ENCODE peak calls at places on chromosomes 5 and 9, in five cellular contexts. Q is ovary, M is MM.1S, R is cardiac muscle cell, L is colonic mucosa. B is an unnamed sample. For H3K9me3, the result is how much of the 10 kb centered on the place peaks cover.

GRCh38 chr9:129497064-129497836 is 123.7 kb downstream of the C9orf50 start:
- DNase-seq in R (no peak), Q (peak), L (peak), M (no peak), B (no peak)

GRCh38 chr5:4520557-4520956 is 619.6 kb upstream of the ADAMTS16 start:
- DNase-seq in R (no peak), M (no peak), L (no peak), Q (no peak), B (no peak)

GRCh38 chr9:116499434-116499833 is 187.7 kb upstream of the TRIM32 start:
- DNase-seq in Q (no peak), L (no peak), R (no peak), M (no peak), B (no peak)

GRCh38 chr5:74309050-74309449 is 331.5 kb downstream of the ENC1 start:
- DNase-seq in Q (no peak), L (no peak), R (no peak), M (no peak), B (no peak)

GRCh38 chr9:128882677-128883590 is 1.0 kb downstream of the LRRC8A start:
- DNase-seq in R (peak), Q (peak), L (no peak), M (no peak), B (peak)

GRCh38 chr5:854217-854616 is 3.4 kb upstream of the ZDHHC11 start:
- DNase-seq in Q (no peak), R (no peak), L (no peak), M (no peak), B (no peak)

GRCh38 chr9:89179535-89179919 is 909 bp upstream of the SHC3 start:
- DNase-seq in Q (no peak), L (no peak), R (peak), M (no peak), B (no peak)

GRCh38 chr9:95003694-95004451 is 277.4 kb downstream of the AOPEP start:
- DNase-seq in R (peak), Q (peak), L (peak), M (peak), B (peak)

GRCh38 chr9:117963493-117963892 is 259.3 kb downstream of the TLR4 start:
- DNase-seq in L (no peak), R (no peak), Q (no peak), M (no peak), B (no peak)

GRCh38 chr9:114192539-114192938 is 37.2 kb downstream of the COL27A1 start:
- DNase-seq in M (no peak), R (no peak), L (no peak), Q (no peak), B (no peak)

GRCh38 chr9:126667190-126668055 is 53.7 kb downstream of the LMX1B start:
- DNase-seq in Q (no peak), L (peak), R (no peak), M (no peak), B (no peak)

GRCh38 chr5:65620021-65620420 is 4.1 kb downstream of the TRIM23 start:
- DNase-seq in L (no peak), Q (no peak), M (no peak), R (no peak), B (no peak)

GRCh38 chr5:158731014-158731413 is 368.7 kb downstream of the EBF1 start:
- DNase-seq in L (no peak), M (no peak), R (no peak), Q (no peak), B (no peak)

GRCh38 chr5:117955831-117956230 is 1032.5 kb downstream of the DTWD2 start:
- DNase-seq in R (no peak), Q (no peak), M (no peak), L (no peak), B (no peak)

GRCh38 chr9:88852794-88853193 is 138.5 kb upstream of the S1PR3 start:
- DNase-seq in M (no peak), Q (no peak), R (no peak), L (no peak), B (no peak)

GRCh38 chr9:87898151-87898550 is 15.5 kb downstream of the SPATA31E1 start:
- DNase-seq in R (no peak), L (no peak), Q (no peak), M (no peak), B (no peak)

GRCh38 chr9:127801955-127802575 is 617 bp upstream of the FPGS start:
- DNase-seq in R (peak), M (no peak), L (no peak), Q (peak), B (no peak)

GRCh38 chr5:40428815-40429214 is 250.9 kb upstream of the PTGER4 start:
- DNase-seq in R (no peak), M (no peak), Q (no peak), L (no peak), B (no peak)

GRCh38 chr5:61912559-61912958 is 393.4 kb upstream of the KIF2A start:
- DNase-seq in L (no peak), R (no peak), M (no peak), Q (no peak), B (no peak)

GRCh38 chr5:103840600-103840999 is 278.0 kb upstream of the NUDT12 start:
- DNase-seq in M (no peak), R (no peak), L (no peak), Q (no peak), B (no peak)

GRCh38 chr9:136442330-136442729 is 2.7 kb upstream of the INPP5E start:
- DNase-seq in Q (no peak), M (no peak), L (no peak), R (no peak), B (no peak)

GRCh38 chr5:159765034-159765433 is 151.2 kb upstream of the ADRA1B start:
- DNase-seq in L (no peak), R (no peak), M (no peak), Q (no peak), B (no peak)

GRCh38 chr9:136318111-136318768 is 9.1 kb upstream of the GPSM1 start:
- DNase-seq in M (no peak), R (no peak), Q (no peak), L (no peak), B (peak)

GRCh38 chr5:1720396-1721110 is 79.1 kb downstream of the MRPL36 start:
- DNase-seq in R (no peak), Q (no peak), L (peak), M (no peak), B (no peak)

GRCh38 chr5:27406020-27406419 is 367.6 kb upstream of the CDH9 start:
- DNase-seq in M (no peak), R (no peak), L (no peak), Q (no peak), B (no peak)

GRCh38 chr9:85521331-85522197 is 220.2 kb downstream of the AGTPBP1 start:
- DNase-seq in Q (no peak), M (no peak), R (no peak), L (no peak), B (no peak)

GRCh38 chr5:80745490-80745889 is 90.7 kb upstream of the DHFR start:
- DNase-seq in Q (no peak), M (no peak), R (no peak), L (no peak), B (no peak)

GRCh38 chr5:172816887-172817418 is 17.1 kb upstream of the ERGIC1 start:
- DNase-seq in M (no peak), R (no peak), L (no peak), Q (no peak), B (no peak)

GRCh38 chr9:75087279-75087823 is 604 bp downstream of the NMRK1 start:
- DNase-seq in Q (peak), M (peak), R (peak), L (peak), B (peak)

GRCh38 chr9:35729700-35730485 is 2.1 kb downstream of the TLN1 start:
- DNase-seq in Q (no peak), R (peak), L (peak), M (peak), B (peak)

GRCh38 chr5:55441107-55441771 is 93.5 kb downstream of the PLPP1 start:
- DNase-seq in L (no peak), Q (no peak), M (no peak), R (peak), B (no peak)

GRCh38 chr9:18820566-18821095 is 212.4 kb downstream of the SAXO1 start:
- DNase-seq in Q (no peak), R (no peak), L (no peak), M (no peak), B (no peak)

GRCh38 chr5:165242701-165243100 is 1737.3 kb downstream of the MAT2B start:
- DNase-seq in M (no peak), R (no peak), Q (no peak), L (no peak), B (no peak)

GRCh38 chr9:71608825-71609452 is 159.4 kb downstream of the CEMIP2 start:
- DNase-seq in M (no peak), Q (no peak), R (no peak), L (no peak), B (no peak)

GRCh38 chr5:77391240-77391765 is 100.8 kb downstream of the WDR41 start:
- DNase-seq in L (no peak), R (no peak), M (no peak), Q (no peak), B (no peak)

GRCh38 chr5:160118349-160119141 is 705 bp downstream of the PWWP2A start:
- DNase-seq in L (peak), Q (peak), M (peak), R (peak), B (peak)

GRCh38 chr9:68443560-68443959 is 87.1 kb downstream of the PGM5 start:
- DNase-seq in R (no peak), M (no peak), Q (no peak), L (no peak), B (no peak)

GRCh38 chr5:38267372-38267771 is 9.0 kb downstream of the EGFLAM start:
- DNase-seq in L (no peak), Q (no peak), M (no peak), R (no peak), B (no peak)

GRCh38 chr5:130963798-130964197 is 201.3 kb downstream of the HINT1 start:
- DNase-seq in L (no peak), M (no peak), R (no peak), Q (no peak), B (no peak)

DNA sequence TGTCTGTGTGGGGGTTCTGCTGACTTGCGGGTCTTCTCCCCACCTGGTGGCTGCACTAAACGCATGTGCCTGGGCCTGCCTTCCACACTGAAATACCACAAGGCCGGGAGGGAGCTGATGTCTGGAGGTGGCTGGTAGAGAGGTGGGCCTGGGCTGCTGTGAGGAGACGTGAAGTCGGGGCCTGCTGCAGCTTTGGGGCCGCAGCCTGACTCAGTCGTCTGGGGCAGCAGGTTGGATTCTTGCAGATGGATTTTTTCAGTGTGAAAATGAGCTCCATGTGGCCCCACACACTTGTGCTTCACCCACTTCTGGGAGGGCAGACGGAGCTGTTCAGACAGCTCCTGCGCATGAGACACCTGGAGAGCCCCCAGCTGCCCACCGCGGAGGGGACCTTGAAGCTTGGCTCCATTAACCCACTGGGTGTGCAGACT is 29.3 kb downstream of the COL5A1 start:
- DNase-seq in Q (no peak), R (no peak), L (no peak), M (no peak), B (peak)
- H3K9me3 ChIP-seq in Q (under half), R (under half), L (under half), M (under half), B (under half)

GRCh38 chr5:178965465-178966055 is 24.6 kb downstream of the ZNF454 start:
- DNase-seq in L (no peak), M (no peak), R (no peak), Q (no peak), B (no peak)
- H3K9me3 ChIP-seq in L (under half), M (under half), R (under half), Q (under half), B (half or more)

DNA sequence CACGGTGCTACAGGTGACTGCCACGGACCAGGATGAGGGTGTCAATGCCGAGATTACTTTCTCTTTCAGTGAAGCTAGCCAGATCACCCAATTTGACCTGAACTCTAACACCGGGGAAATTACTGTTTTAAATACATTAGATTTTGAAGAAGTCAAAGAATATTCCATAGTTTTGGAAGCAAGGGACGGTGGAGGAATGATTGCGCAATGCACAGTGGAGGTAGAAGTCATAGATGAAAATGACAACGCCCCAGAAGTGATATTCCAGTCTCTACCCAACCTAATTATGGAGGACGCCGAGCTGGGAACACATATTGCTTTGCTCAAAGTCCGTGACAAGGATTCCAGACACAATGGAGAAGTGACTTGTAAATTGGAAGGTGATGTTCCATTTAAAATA is 1.2 kb downstream of the PCDHGB4 start:
- DNase-seq in M (no peak), Q (no peak), L (no peak), R (no peak), B (no peak)
- H3K9me3 ChIP-seq in M (under half), Q (under half), L (under half), R (under half), B (under half)

DNA sequence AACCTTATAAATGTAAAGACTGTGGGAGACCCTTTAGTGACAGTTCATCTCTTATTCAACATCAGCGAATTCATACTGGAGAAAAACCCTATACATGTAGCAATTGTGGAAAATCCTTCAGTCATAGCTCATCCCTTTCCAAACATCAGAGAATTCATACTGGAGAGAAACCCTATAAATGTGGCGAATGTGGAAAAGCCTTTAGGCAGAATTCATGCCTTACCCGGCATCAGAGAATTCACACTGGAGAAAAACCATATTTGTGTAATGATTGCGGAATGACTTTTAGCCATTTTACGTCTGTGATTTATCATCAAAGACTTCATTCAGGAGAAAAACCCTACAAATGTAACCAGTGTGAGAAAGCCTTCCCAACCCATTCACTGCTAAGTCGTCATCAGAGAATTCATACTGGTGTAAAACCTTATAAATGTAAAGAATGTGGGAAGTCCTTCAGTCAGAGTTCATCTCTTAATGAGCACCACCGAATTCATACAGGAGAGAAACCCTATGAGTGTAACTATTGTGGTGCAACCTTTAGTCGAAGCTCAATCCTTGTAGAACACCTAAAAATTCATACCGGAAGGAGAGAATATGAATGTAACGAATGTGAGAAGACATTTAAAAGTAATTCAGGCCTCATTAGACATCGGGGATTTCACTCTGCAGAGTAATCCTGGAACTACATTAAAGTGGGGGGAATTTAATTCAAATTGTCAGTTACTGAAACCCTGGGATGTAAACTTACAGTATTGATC is 17.7 kb downstream of the ZNF483 start:
- DNase-seq in Q (no peak), L (no peak), R (no peak), M (no peak), B (no peak)
- H3K9me3 ChIP-seq in Q (under half), L (under half), R (under half), M (under half), B (under half)

GRCh38 chr5:3350781-3351180 is 244.9 kb upstream of the IRX1 start:
- DNase-seq in L (peak), R (no peak), M (no peak), Q (no peak), B (no peak)
- H3K9me3 ChIP-seq in L (under half), R (under half), M (under half), Q (under half), B (under half)

GRCh38 chr5:179369530-179369884 is 24.2 kb upstream of the ADAMTS2 start:
- DNase-seq in L (no peak), M (no peak), Q (no peak), R (no peak), B (no peak)

GRCh38 chr5:179370490-179371122 is 25.3 kb upstream of the ADAMTS2 start:
- DNase-seq in L (no peak), R (no peak), Q (no peak), M (no peak), B (no peak)

GRCh38 chr5:179371681-179372675 is 26.7 kb upstream of the ADAMTS2 start:
- DNase-seq in L (no peak), M (no peak), R (no peak), Q (peak), B (no peak)

GRCh38 chr5:179368806-179369529 is 23.7 kb upstream of the ADAMTS2 start:
- DNase-seq in R (no peak), M (no peak), Q (no peak), L (no peak), B (no peak)

GRCh38 chr5:179371123-179371515 is 25.9 kb upstream of the ADAMTS2 start:
- DNase-seq in Q (no peak), M (no peak), L (no peak), R (no peak), B (no peak)
- H3K9me3 ChIP-seq in Q (under half), M (under half), L (under half), R (under half), B (under half)

DNA sequence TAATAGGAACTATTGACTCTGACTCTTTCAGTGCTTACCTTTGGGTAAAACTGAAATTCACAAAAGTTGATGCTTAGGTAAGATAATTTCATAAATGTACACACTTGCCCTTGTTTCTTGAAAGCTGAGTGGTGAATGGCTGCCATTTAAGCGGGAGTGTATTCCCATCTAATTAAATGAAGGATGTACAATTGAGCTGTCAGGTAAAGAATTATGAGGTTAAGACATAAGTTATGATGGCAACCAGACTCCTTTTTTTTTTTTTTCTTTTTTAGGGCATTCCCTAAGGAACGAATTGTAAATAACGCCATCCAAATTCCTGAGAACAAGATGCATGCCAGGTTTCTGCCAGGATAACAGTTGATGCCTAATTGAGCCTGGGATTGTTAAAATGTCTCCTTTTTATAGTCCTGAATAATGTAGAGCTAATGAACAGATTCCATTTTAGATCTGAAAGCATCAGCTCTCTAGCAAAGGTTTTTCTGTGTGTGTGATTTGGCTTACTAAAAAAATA is 199.7 kb downstream of the ISL1 start:
- DNase-seq in M (no peak), L (no peak), Q (no peak), R (no peak), B (no peak)
- H3K9me3 ChIP-seq in M (under half), L (under half), Q (under half), R (under half), B (under half)

DNA sequence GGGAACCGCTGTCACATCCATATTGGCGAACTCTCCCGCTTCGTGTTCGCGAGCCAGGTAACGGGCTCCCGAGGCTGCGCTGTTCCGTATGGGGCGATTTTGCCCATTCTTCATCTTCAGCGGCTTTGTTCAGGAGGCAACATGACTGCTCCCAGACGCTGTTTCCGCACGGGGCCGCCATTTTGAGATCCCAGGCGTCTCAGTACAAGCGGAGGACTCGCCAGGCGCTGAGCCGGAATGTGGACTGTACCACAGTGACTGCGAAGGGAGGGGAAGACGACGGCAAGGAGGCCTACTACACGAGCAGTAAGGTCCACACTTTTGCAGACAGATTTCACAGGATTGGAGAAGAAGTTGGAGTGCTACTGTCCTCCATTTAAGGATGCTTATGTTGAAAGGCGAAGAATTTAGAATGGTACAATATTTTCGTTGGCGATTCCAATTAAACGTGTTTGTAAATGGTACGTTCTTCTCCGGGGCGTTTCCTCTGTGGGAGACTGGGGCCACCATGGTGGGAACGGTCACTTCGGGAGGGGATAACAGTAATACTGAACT is 41.6 kb upstream of the ZNF300 start:
- DNase-seq in Q (peak), L (peak), R (no peak), M (no peak), B (no peak)
- H3K9me3 ChIP-seq in Q (under half), L (under half), R (under half), M (under half), B (under half)

GRCh38 chr9:40909821-40910220 is 218.7 kb downstream of the FOXD4L6 start:
- DNase-seq in R (no peak), Q (no peak), M (no peak), L (no peak), B (no peak)
- H3K9me3 ChIP-seq in R (under half), Q (under half), M (under half), L (under half), B (half or more)

B was measured in Karpas-422.